ENCODE peak calls at places on chromosome 7, in five cellular contexts. P is thyroid gland, M is heart right ventricle, E is astrocyte, Z is GM12865. J is an unnamed sample.

GRCh38 chr7:2128601-2129375 is 104.0 kb downstream of the MAD1L1 start:
- DNase-seq in E (no peak), Z (no peak), M (no peak), P (no peak), J (no peak)

GRCh38 chr7:93810571-93810970 is 80.0 kb downstream of the TFPI2 start:
- DNase-seq in P (no peak), Z (no peak), E (no peak), M (no peak), J (no peak)

GRCh38 chr7:30093351-30094019 is 41.3 kb upstream of the MTURN start:
- DNase-seq in M (peak; percentile 11), Z (no peak), P (peak; percentile 8), E (peak; percentile 73), J (no peak)

GRCh38 chr7:117110480-117111315 is 157.4 kb downstream of the ST7 start:
- DNase-seq in P (no peak), M (no peak), Z (peak; percentile 75), E (no peak), J (peak; percentile 77)

GRCh38 chr7:90946711-90947501 is 317.3 kb upstream of the FZD1 start:
- DNase-seq in M (no peak), Z (no peak), P (no peak), E (no peak), J (no peak)

GRCh38 chr7:90660819-90661218 is 64.7 kb downstream of the CDK14 start:
- DNase-seq in P (no peak), E (no peak), Z (peak; percentile 24), M (no peak), J (no peak)

GRCh38 chr7:22589641-22590141 is 89.7 kb upstream of the STEAP1B start:
- DNase-seq in Z (no peak), E (peak; percentile 95), M (peak; percentile 68), P (peak; percentile 40), J (no peak)

GRCh38 chr7:131222171-131222570 is 105.5 kb upstream of the MKLN1 start:
- DNase-seq in Z (peak; percentile 24), P (no peak), M (no peak), E (no peak), J (no peak)

GRCh38 chr7:28315565-28316420 is 96.5 kb upstream of the CREB5 start:
- DNase-seq in E (peak; percentile 65), Z (no peak), P (peak; percentile 8), M (no peak), J (no peak)

GRCh38 chr7:109246330-109247077 is 676.8 kb downstream of the DNAJB9 start:
- DNase-seq in Z (no peak), E (peak; percentile 38), M (no peak), P (no peak), J (no peak)

GRCh38 chr7:138527746-138528223 is 67.7 kb downstream of the TRIM24 start:
- DNase-seq in M (no peak), P (no peak), Z (no peak), E (peak; percentile 10), J (peak; percentile 26)

GRCh38 chr7:92695308-92696261 is 105.4 kb upstream of the FAM133B start:
- DNase-seq in E (peak; percentile 86), M (peak; percentile 31), P (peak; percentile 33), Z (no peak), J (no peak)

GRCh38 chr7:20233362-20233761 is 16.2 kb upstream of the MACC1 start:
- DNase-seq in E (no peak), Z (no peak), M (no peak), P (no peak), J (no peak)

GRCh38 chr7:28861825-28862224 is 96.3 kb downstream of the TRIL start:
- DNase-seq in Z (no peak), E (no peak), M (no peak), P (no peak), J (no peak)

GRCh38 chr7:28957064-28957821 is 887 bp downstream of the TRIL start:
- DNase-seq in P (peak; percentile 41), Z (no peak), E (no peak), M (peak; percentile 47), J (no peak)

GRCh38 chr7:133794490-133794889 is 332.6 kb upstream of the LRGUK start:
- DNase-seq in P (no peak), M (no peak), E (no peak), Z (no peak), J (no peak)

GRCh38 chr7:26305048-26305868 is 13.6 kb downstream of the SNX10 start:
- DNase-seq in E (no peak), M (no peak), P (no peak), Z (peak; percentile 51), J (no peak)

GRCh38 chr7:36746347-36746746 is 22.1 kb upstream of the AOAH start:
- DNase-seq in M (peak; percentile 17), Z (no peak), E (peak; percentile 74), P (no peak), J (no peak)

GRCh38 chr7:85602196-85602595 is 415.3 kb upstream of the SEMA3D start:
- DNase-seq in Z (no peak), M (no peak), P (no peak), E (no peak), J (no peak)

GRCh38 chr7:12422449-12423320 is 19.0 kb upstream of the VWDE start:
- DNase-seq in Z (no peak), M (no peak), P (no peak), E (no peak), J (no peak)

GRCh38 chr7:26005683-26006410 is 146.2 kb upstream of the NFE2L3 start:
- DNase-seq in M (no peak), Z (no peak), E (no peak), P (no peak), J (no peak)

GRCh38 chr7:14219125-14219524 is 229.7 kb upstream of the ETV1 start:
- DNase-seq in E (peak; percentile 25), Z (no peak), M (no peak), P (no peak), J (no peak)

GRCh38 chr7:150451097-150451793 is 815 bp downstream of the GIMAP8 start:
- DNase-seq in Z (peak; percentile 88), P (peak; percentile 19), M (peak; percentile 57), E (no peak), J (peak; percentile 27)

GRCh38 chr7:7732566-7733290 is 14.3 kb upstream of the RPA3 start:
- DNase-seq in Z (no peak), E (peak; percentile 83), P (no peak), M (no peak), J (no peak)

GRCh38 chr7:98348726-98349474 is 52.0 kb downstream of the BAIAP2L1 start:
- DNase-seq in M (no peak), P (no peak), Z (no peak), E (no peak), J (no peak)

GRCh38 chr7:122618603-122619189 is 80.2 kb downstream of the RNF133 start:
- DNase-seq in Z (no peak), P (no peak), M (no peak), E (no peak), J (no peak)

GRCh38 chr7:105387621-105388372 is 924 bp downstream of the SRPK2 start:
- DNase-seq in E (peak; percentile 35), M (peak; percentile 63), Z (peak; percentile 59), P (peak; percentile 78), J (peak; percentile 65)

GRCh38 chr7:50302486-50303081 is 1.9 kb upstream of the IKZF1 start:
- DNase-seq in M (no peak), P (no peak), Z (no peak), E (no peak), J (no peak)

GRCh38 chr7:50304911-50305621 is 550 bp downstream of the IKZF1 start:
- DNase-seq in M (no peak), Z (peak; percentile 79), P (no peak), E (no peak), J (peak; percentile 68)

GRCh38 chr7:50303082-50303893 is 1.2 kb upstream of the IKZF1 start:
- DNase-seq in M (no peak), E (no peak), P (no peak), Z (no peak), J (no peak)

GRCh38 chr7:50304158-50304910 is at the start of gene IKZF1:
- DNase-seq in M (peak; percentile 61), Z (peak; percentile 60), P (peak; percentile 33), E (no peak), J (peak; percentile 64)

DNA sequence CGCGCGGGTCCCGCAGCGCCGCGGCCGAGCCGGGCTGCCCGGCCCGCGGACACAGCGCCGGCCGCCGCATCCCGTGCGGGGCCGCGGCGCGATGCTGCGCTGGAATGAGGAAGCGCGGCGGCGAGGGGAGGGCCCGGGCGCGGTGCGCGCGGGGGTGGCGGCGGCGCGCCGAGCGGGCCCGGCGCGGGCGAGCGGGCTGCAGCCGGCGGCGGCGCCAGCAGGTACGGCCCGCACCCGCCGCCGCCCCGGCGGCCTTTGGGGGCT is 690 bp upstream of the IKZF1 start:
- DNase-seq in M (no peak), E (no peak), P (no peak), Z (no peak), J (no peak)
- H3K4me3 ChIP-seq in M (peak overlapping the region; percentile 51), E (no peak overlapping the region), P (no peak overlapping the region), Z (peak overlapping the region; percentile 81), J (no peak overlapping the region)

GRCh38 chr7:35694784-35695627 is at the start of gene HERPUD2:
- DNase-seq in P (peak; percentile 95), Z (peak; percentile 94), M (peak; percentile 93), E (peak; percentile 83), J (peak; percentile 92)

GRCh38 chr7:35694161-35694783 is 663 bp downstream of the HERPUD2 start:
- DNase-seq in P (no peak), E (no peak), Z (no peak), M (no peak), J (no peak)

GRCh38 chr7:35695628-35695888 is 623 bp upstream of the HERPUD2 start:
- DNase-seq in Z (peak; percentile 25), M (no peak), P (no peak), E (no peak), J (no peak)

GRCh38 chr7:35697414-35698175 is 2.7 kb upstream of the HERPUD2 start:
- DNase-seq in P (no peak), Z (no peak), M (no peak), E (peak; percentile 54), J (no peak)

GRCh38 chr7:35695987-35696386 is 1.1 kb upstream of the HERPUD2 start:
- DNase-seq in E (no peak), M (no peak), P (no peak), Z (no peak), J (peak; percentile 26)
- H3K4me3 ChIP-seq in E (peak overlapping the region; percentile 95), M (peak overlapping the region; percentile 66), P (no peak overlapping the region), Z (peak overlapping the region; percentile 96), J (peak overlapping the region; percentile 87)

DNA sequence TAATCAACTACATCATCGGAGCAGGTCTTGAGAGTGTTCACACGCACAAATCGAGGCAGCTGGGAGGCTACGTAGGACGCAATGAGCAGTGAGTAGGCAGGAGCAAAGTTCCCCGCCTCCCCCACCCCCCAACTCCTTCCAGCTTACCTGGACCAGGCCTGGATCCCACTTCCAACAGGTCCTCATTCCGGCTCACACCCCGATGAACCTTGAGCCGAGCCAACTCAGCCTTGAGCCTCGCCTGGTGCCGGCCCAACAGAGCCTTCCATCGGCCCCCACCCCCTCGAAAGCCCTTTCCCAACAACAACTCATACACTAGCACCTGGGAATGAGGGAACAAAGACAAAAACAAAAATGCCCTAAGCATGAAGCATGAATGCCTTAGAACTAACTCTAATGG is 1.2 kb downstream of the NSUN5 start:
- DNase-seq in E (no peak), M (no peak), P (no peak), Z (no peak), J (no peak)
- H3K4me3 ChIP-seq in E (no peak overlapping the region), M (no peak overlapping the region), P (no peak overlapping the region), Z (peak overlapping the region; percentile 81), J (peak overlapping the region; percentile 71)

DNA sequence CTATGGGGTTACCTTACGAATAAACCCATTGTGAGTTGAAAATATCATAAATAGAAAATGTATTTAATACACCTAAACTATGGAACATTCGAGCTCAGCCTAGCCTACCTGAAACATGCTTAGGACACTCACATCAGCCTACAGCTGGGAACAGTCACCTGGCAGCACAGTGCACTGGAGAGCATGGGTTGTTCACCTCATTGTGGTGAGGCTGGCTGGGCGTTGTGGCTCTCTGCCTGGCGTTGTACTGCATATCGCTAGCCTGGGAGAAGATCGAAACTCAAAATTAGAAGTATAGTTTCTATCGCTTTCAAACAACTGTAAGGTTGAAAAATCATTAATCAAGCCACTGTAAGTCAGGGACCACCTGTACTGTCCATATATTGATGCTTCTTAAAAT is 17.3 kb upstream of the HBP1 start:
- DNase-seq in E (no peak), P (no peak), Z (no peak), M (no peak), J (no peak)
- H3K4me3 ChIP-seq in E (no peak overlapping the region), P (no peak overlapping the region), Z (no peak overlapping the region), M (no peak overlapping the region), J (no peak overlapping the region)

J was measured in CD4-positive, CD25-positive, alpha-beta regulatory T cell.